ENCODE peak calls at places on chromosomes 6 and 20, in nine cellular contexts. P, L, C, N, S, U, D, E and R are unnamed samples.

GRCh38 chr6:21592953-21593352 is 598 bp upstream of the SOX4 start:
- DNase-seq in P (no peak), L (no peak), U (no peak), N (no peak), S (no peak), E (no peak), C (no peak), D (no peak), R (no peak)

GRCh38 chr6:17740559-17741220 is 34.0 kb upstream of the NUP153 start:
- DNase-seq in P (no peak), C (no peak), L (no peak), S (no peak), D (no peak), N (no peak), U (no peak), E (no peak), R (no peak)

GRCh38 chr6:53042112-53042511 is 23.1 kb upstream of the FBXO9 start:
- DNase-seq in L (no peak), E (peak; percentile 92), U (no peak), P (no peak), S (no peak), D (no peak), N (no peak), C (no peak), R (no peak)

GRCh38 chr6:136920858-136921520 is 1.1 kb upstream of the SLC35D3 start:
- DNase-seq in N (peak; percentile 54), C (peak; percentile 26), E (peak; percentile 28), U (no peak), L (no peak), S (no peak), D (peak; percentile 10), P (peak; percentile 74), R (no peak)

GRCh38 chr6:40856271-40856670 is 182.8 kb downstream of the UNC5CL start:
- DNase-seq in D (no peak), P (no peak), S (no peak), N (no peak), U (no peak), L (no peak), E (no peak), C (no peak), R (no peak)

GRCh38 chr6:168047841-168048723 is 30.9 kb downstream of the FRMD1 start:
- DNase-seq in S (no peak), L (no peak), P (no peak), U (no peak), N (no peak), E (no peak), D (no peak), C (no peak), R (no peak)

GRCh38 chr6:161215876-161216615 is 57.8 kb downstream of the AGPAT4 start:
- DNase-seq in S (no peak), C (no peak), E (peak; percentile 73), P (no peak), U (no peak), L (no peak), N (no peak), D (no peak), R (no peak)

GRCh38 chr6:15351631-15352030 is 105.8 kb downstream of the JARID2 start:
- DNase-seq in C (no peak), D (no peak), E (peak; percentile 80), P (no peak), S (no peak), N (peak; percentile 29), L (no peak), U (no peak), R (no peak)

GRCh38 chr6:139060332-139060731 is 31.8 kb downstream of the ABRACL start:
- DNase-seq in E (peak; percentile 88), L (no peak), N (no peak), D (no peak), S (no peak), U (no peak), C (no peak), P (no peak), R (no peak)

GRCh38 chr6:41712651-41713103 is 22.7 kb downstream of the TFEB start:
- DNase-seq in S (no peak), C (no peak), D (no peak), U (no peak), P (peak; percentile 56), N (no peak), L (no peak), E (peak; percentile 20), R (no peak)

GRCh38 chr6:42136508-42137191 is 5.8 kb downstream of the C6orf132 start:
- DNase-seq in D (peak; percentile 30), E (peak; percentile 74), N (peak; percentile 35), P (peak; percentile 92), S (no peak), L (peak; percentile 35), C (peak; percentile 67), U (peak; percentile 46), R (no peak)

GRCh38 chr6:121235386-121235785 is 98.9 kb downstream of the TBC1D32 start:
- DNase-seq in U (no peak), P (no peak), E (no peak), N (no peak), S (no peak), C (no peak), L (no peak), D (no peak), R (no peak)

GRCh38 chr20:4633780-4634179 is 87.9 kb upstream of the PRND start:
- DNase-seq in L (no peak), S (no peak), E (peak; percentile 65), C (no peak), D (no peak), U (no peak), P (no peak), N (no peak), R (no peak)

GRCh38 chr6:36442083-36442670 is 477 bp downstream of the PXT1 start:
- DNase-seq in L (no peak), U (no peak), S (no peak), E (no peak), C (no peak), P (no peak), N (peak; percentile 29), D (no peak), R (no peak)

GRCh38 chr6:157841211-157841840 is 18.3 kb downstream of the SNX9 start:
- DNase-seq in P (no peak), E (no peak), D (no peak), N (peak; percentile 48), S (no peak), U (peak; percentile 33), L (no peak), C (no peak), R (no peak)